ENCODE peak calls at places on chromosomes 13 and 19, in eight cellular contexts. J is fibroblast of pulmonary artery; P is GM12865; Y is neural crest cell; V is body of pancreas; Q is thoracic aorta; A is psoas muscle; I is CD8-positive, alpha-beta T cell. O is an unnamed sample.

GRCh38 chr13:41289463-41289881 is 21.6 kb upstream of the NAA16 start:
- DNase-seq in Q (no peak), V (no peak), A (no peak), I (no peak), Y (no peak), P (no peak), J (no peak), O (no peak)

GRCh38 chr13:108096301-108096700 is 119.0 kb downstream of the LIG4 start:
- DNase-seq in J (no peak), V (no peak), A (no peak), P (no peak), I (no peak), Y (no peak), Q (no peak), O (no peak)

GRCh38 chr13:76383671-76384461 is 502.3 kb downstream of the KCTD12 start:
- DNase-seq in P (no peak), V (no peak), A (no peak), I (no peak), Y (no peak), J (peak), Q (no peak), O (no peak)

GRCh38 chr13:20177049-20177831 is 15.5 kb downstream of the GJB2 start:
- DNase-seq in I (no peak), V (no peak), J (no peak), A (no peak), Q (no peak), Y (no peak), P (no peak), O (no peak)

GRCh38 chr19:15101479-15102082 is 5.6 kb upstream of the SYDE1 start:
- DNase-seq in P (peak), Y (peak), Q (no peak), V (no peak), I (peak), A (no peak), J (peak), O (peak)

GRCh38 chr19:49880162-49880869 is 2.8 kb downstream of the TBC1D17 start:
- DNase-seq in A (peak), P (no peak), J (no peak), V (peak), Q (no peak), I (no peak), Y (no peak), O (no peak)

GRCh38 chr19:5166262-5166661 is 174.3 kb downstream of the PTPRS start:
- DNase-seq in Q (no peak), J (peak), Y (no peak), P (no peak), A (no peak), V (no peak), I (no peak), O (no peak)

GRCh38 chr13:51793570-51794273 is 10.2 kb downstream of the DHRS12 start:
- DNase-seq in A (no peak), I (no peak), Q (no peak), J (peak), P (peak), Y (no peak), V (peak), O (no peak)

GRCh38 chr19:13526552-13526951 is 20.3 kb upstream of the CACNA1A start:
- DNase-seq in I (no peak), V (no peak), Y (peak), J (peak), P (peak), A (no peak), Q (no peak), O (no peak)

GRCh38 chr19:40771101-40771539 is 4.2 kb upstream of the MIA start:
- DNase-seq in V (no peak), J (no peak), I (no peak), P (peak), A (no peak), Q (no peak), Y (no peak), O (no peak)

GRCh38 chr19:13165091-13165997 is 15.1 kb downstream of the IER2 start:
- DNase-seq in V (no peak), P (no peak), Q (no peak), Y (no peak), J (no peak), A (no peak), I (no peak), O (no peak)

GRCh38 chr19:20318616-20319015 is 151.6 kb downstream of the ZNF486 start:
- DNase-seq in Y (no peak), J (no peak), P (no peak), Q (no peak), V (no peak), I (no peak), A (no peak), O (no peak)

GRCh38 chr13:20652946-20653345 is 50.6 kb upstream of the IL17D start:
- DNase-seq in A (no peak), I (no peak), V (no peak), Y (no peak), J (no peak), P (no peak), Q (no peak), O (no peak)

GRCh38 chr13:33509642-33510229 is 224.2 kb upstream of the STARD13 start:
- DNase-seq in J (peak), P (no peak), A (no peak), V (peak), Q (no peak), Y (no peak), I (no peak), O (no peak)

GRCh38 chr13:40589285-40590109 is 76.9 kb downstream of the FOXO1 start:
- DNase-seq in I (no peak), Y (no peak), Q (no peak), P (peak), V (no peak), J (peak), A (peak), O (peak)

GRCh38 chr19:30106417-30107095 is 164.5 kb downstream of the URI1 start:
- DNase-seq in A (no peak), P (no peak), J (no peak), I (no peak), V (no peak), Q (no peak), Y (no peak), O (no peak)

GRCh38 chr19:40228863-40229262 is 2.4 kb upstream of the CCNP start:
- DNase-seq in J (no peak), A (no peak), V (no peak), Q (no peak), Y (no peak), P (no peak), I (no peak), O (no peak)

GRCh38 chr19:19224852-19225494 is 13.2 kb downstream of the NCAN start:
- DNase-seq in V (peak), A (peak), I (peak), Q (no peak), J (peak), Y (peak), P (peak), O (peak)

GRCh38 chr19:48770223-48770622 is 14.9 kb downstream of the FGF21 start:
- DNase-seq in I (no peak), P (no peak), Y (no peak), Q (no peak), A (no peak), J (peak), V (no peak), O (no peak)

GRCh38 chr13:47268270-47268669 is 371.4 kb upstream of the HTR2A start:
- DNase-seq in Y (no peak), V (no peak), A (no peak), Q (no peak), I (no peak), J (no peak), P (no peak), O (no peak)

GRCh38 chr13:28630864-28631263 is 28.1 kb upstream of the POMP start:
- DNase-seq in P (no peak), V (no peak), Y (no peak), A (no peak), J (no peak), Q (no peak), I (no peak), O (no peak)
- TF ChIP-seq CTCF in P (no peak), V (no peak), Y (no peak), A (no peak), J (no peak), Q (no peak), I (no peak), O (no peak)

DNA sequence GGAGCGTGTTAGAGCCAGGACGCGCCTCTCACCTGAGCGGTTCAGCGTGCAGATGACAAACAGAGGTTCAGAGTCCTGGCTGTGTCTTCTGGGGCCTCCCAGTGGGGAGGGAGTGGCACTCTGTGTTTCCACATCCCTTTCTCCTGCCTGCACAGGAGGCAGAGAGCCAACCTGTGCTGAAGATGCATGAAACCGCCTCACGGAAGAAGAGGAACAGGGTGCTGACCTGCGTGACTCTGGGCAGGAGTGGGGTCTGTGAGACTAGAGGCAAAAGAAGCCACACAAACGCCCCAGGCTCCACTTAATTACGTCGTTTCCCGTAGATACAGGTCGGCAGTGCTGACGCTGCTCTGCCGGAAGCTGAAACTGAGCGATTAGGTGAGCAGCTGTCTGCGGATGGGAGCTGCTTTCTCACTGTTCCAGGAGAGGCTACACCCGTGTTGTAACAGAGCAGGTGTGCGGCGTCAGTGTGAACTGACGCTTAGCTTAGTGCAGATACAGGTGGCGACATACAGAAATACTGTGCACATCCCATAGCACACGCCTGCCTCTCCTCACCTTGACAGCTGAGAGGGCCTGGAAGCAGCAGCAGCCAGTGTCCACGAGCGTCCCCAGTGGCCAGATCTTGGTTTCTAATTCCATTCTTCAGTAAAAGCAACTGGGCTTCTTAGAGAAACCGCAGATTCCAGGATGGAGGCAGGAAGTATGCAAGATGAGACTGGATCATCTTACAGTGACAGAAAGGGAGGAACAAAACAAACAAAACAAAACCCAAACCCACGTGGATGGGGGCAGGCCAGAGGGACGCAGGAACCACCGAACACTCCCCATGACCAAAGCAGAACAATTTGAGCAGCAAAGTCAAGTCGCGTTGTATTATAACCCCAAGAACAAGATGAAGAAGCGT is 37.7 kb upstream of the MCF2L start:
- DNase-seq in I (no peak), J (peak), P (no peak), Y (peak), Q (no peak), A (no peak), V (no peak), O (no peak)
- TF ChIP-seq CTCF in I (no peak), J (peak), P (peak), Y (peak), Q (peak), A (peak), V (peak), O (no peak)

GRCh38 chr13:61286148-61286745 is 129.4 kb downstream of the PCDH20 start:
- DNase-seq in V (no peak), J (peak), A (no peak), Q (no peak), P (peak), Y (no peak), I (no peak), O (no peak)
- TF ChIP-seq CTCF in V (no peak), J (no peak), A (no peak), Q (no peak), P (peak), Y (peak), I (no peak), O (no peak)

DNA sequence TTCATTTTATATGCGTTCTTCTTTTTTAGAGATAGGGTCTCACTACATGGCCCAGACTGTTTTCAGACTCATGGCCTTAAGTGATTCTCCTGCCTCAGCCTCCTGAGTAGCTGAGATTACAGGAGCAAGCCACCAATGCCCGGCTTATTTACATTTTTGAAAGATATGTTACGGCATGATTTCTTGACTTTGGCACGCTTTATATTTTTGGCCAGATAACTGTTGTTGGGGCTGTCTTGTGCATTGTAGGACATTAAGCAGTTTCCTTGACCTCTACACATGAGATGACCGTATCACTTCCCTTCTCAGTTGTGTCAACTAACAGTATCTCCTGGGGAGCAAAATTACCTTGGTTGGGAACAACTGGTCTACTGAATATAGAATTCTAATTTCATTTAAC is 28.9 kb upstream of the CLDN10 start:
- DNase-seq in Q (no peak), J (no peak), I (no peak), A (no peak), P (no peak), Y (no peak), V (no peak), O (no peak)
- TF ChIP-seq CTCF in Q (no peak), J (no peak), I (no peak), A (no peak), P (no peak), Y (no peak), V (no peak), O (no peak)

GRCh38 chr13:110616103-110617101 is 1.1 kb downstream of the NAXD start:
- DNase-seq in Y (no peak), P (peak), Q (peak), I (peak), V (peak), A (peak), J (peak), O (peak)
- TF ChIP-seq CTCF in Y (no peak), P (peak), Q (no peak), I (no peak), V (peak), A (no peak), J (no peak), O (no peak)

GRCh38 chr13:30450066-30450465 is 15.7 kb downstream of the HMGB1 start:
- DNase-seq in J (no peak), I (no peak), V (no peak), A (no peak), Q (no peak), Y (no peak), P (no peak), O (no peak)

GRCh38 chr13:30456290-30456689 is 9.4 kb downstream of the HMGB1 start:
- DNase-seq in V (no peak), Q (no peak), Y (no peak), A (no peak), I (no peak), J (no peak), P (peak), O (no peak)

GRCh38 chr13:30457306-30457891 is 8.3 kb downstream of the HMGB1 start:
- DNase-seq in V (no peak), I (no peak), Q (no peak), J (no peak), Y (no peak), A (no peak), P (no peak), O (no peak)

GRCh38 chr13:30454991-30455390 is 10.7 kb downstream of the HMGB1 start:
- DNase-seq in J (no peak), Q (no peak), V (no peak), A (no peak), I (no peak), Y (no peak), P (no peak), O (no peak)

GRCh38 chr13:30453727-30454126 is 12.0 kb downstream of the HMGB1 start:
- DNase-seq in J (peak), Q (no peak), Y (no peak), P (peak), A (no peak), V (no peak), I (no peak), O (no peak)
- TF ChIP-seq CTCF in J (peak), Q (no peak), Y (peak), P (peak), A (peak), V (peak), I (no peak), O (no peak)

DNA sequence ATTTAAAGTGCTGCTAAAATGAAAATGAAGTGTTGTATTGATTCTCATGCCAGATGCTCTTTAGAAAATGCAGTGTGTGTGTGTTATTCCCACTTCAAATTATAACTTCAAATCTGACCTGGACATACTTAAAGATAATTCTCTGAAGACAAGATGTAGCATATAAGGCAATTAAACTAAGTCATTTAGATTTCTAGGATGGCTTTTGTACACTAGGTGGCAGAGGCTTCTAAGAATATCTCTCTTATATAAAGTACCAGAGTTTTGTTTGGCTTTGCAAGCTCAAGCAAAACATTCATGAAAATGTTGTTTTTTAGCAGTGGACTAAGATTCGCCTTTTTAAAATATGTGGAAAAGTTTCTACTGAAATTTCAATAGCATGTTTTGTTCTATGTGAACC is 407.2 kb downstream of the GPC5 start:
- DNase-seq in P (no peak), V (no peak), I (no peak), A (no peak), J (peak), Y (no peak), Q (no peak), O (no peak)
- TF ChIP-seq CTCF in P (no peak), V (no peak), I (no peak), A (no peak), J (peak), Y (peak), Q (no peak), O (no peak)

GRCh38 chr19:54294539-54294938 is 13.6 kb upstream of the LILRB2 start:
- DNase-seq in Q (no peak), I (no peak), P (no peak), Y (no peak), A (no peak), V (no peak), J (no peak), O (no peak)

GRCh38 chr19:54298357-54299125 is 14.4 kb downstream of the LILRA5 start:
- DNase-seq in Q (no peak), I (no peak), J (no peak), P (no peak), A (no peak), V (no peak), Y (no peak), O (no peak)

GRCh38 chr19:54299515-54299914 is 13.5 kb downstream of the LILRA5 start:
- DNase-seq in Q (no peak), P (no peak), A (no peak), Y (no peak), I (no peak), J (no peak), V (no peak), O (no peak)

GRCh38 chr19:54299126-54299498 is 13.9 kb downstream of the LILRA5 start:
- DNase-seq in A (no peak), Y (no peak), I (no peak), J (no peak), P (no peak), V (no peak), Q (no peak), O (no peak)

DNA sequence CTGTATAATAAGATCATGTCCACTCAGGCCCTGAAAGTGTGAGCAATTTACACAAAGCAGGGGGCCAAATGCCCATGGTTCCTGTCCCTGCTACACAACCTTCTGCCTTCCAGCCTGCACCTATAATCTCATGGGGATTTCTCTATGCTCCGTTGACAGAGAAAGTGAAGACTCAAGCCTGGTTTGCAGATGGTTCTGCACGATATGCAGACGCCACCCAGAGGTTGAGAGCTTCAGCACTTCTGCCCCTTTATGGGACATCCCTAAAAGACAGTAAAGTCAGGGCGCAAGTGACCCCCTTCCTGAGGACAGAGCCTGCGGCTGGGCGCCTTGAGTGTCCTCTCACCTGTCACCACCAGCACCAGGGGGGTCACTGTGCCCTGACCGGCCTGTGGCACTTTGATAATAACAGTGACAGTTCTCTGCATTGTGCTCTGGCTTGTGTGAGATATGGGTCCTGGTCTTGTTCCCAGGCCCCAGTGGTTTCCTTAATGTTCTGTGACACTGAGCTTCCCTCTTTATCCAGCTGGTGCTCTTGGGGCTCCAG is 15.1 kb downstream of the LILRA5 start:
- DNase-seq in Y (no peak), V (no peak), Q (no peak), I (no peak), A (no peak), P (no peak), J (no peak), O (no peak)
- TF ChIP-seq CTCF in Y (no peak), V (no peak), Q (no peak), I (no peak), A (no peak), P (peak), J (no peak), O (no peak)

GRCh38 chr13:30113531-30113930 is 193.8 kb downstream of the KATNAL1 start:
- DNase-seq in A (no peak), Y (no peak), I (no peak), P (no peak), J (no peak), Q (no peak), V (no peak), O (no peak)

GRCh38 chr13:30114586-30115256 is 192.6 kb downstream of the KATNAL1 start:
- DNase-seq in J (peak), Y (peak), V (peak), P (peak), Q (peak), A (peak), I (peak), O (peak)

GRCh38 chr13:30116379-30116778 is 191.0 kb downstream of the KATNAL1 start:
- DNase-seq in J (no peak), V (no peak), A (no peak), Y (no peak), Q (no peak), P (no peak), I (no peak), O (no peak)

GRCh38 chr13:30113983-30114491 is 193.3 kb downstream of the KATNAL1 start:
- DNase-seq in V (peak), Q (no peak), J (no peak), P (no peak), I (no peak), A (no peak), Y (no peak), O (no peak)

GRCh38 chr13:30115257-30115600 is 192.1 kb downstream of the KATNAL1 start:
- DNase-seq in A (no peak), Q (no peak), J (no peak), V (no peak), P (no peak), I (no peak), Y (no peak), O (no peak)
- TF ChIP-seq CTCF in A (no peak), Q (no peak), J (no peak), V (no peak), P (no peak), I (peak), Y (peak), O (no peak)

O was measured in GM13976.